ENCODE peak calls at places on chromosome 9, in five cellular contexts. One of them, this sample, is unnamed.

GRCh38 chr9:130857864-130858730 is 23.0 kb downstream of the ABL1 start:
- DNase-seq in Peyer's patch: no peak
- DNase-seq in body of pancreas: peak; percentile 25
- DNase-seq in neural progenitor cell: no peak
- DNase-seq in dorsolateral prefrontal cortex: peak; percentile 33
- DNase-seq in this sample: no peak

GRCh38 chr9:34522091-34522887 is 501 bp downstream of the ENHO start:
- DNase-seq in dorsolateral prefrontal cortex: peak; percentile 46
- DNase-seq in body of pancreas: no peak
- DNase-seq in Peyer's patch: no peak
- DNase-seq in neural progenitor cell: peak; percentile 19
- DNase-seq in this sample: no peak

GRCh38 chr9:28435456-28435855 is 862.2 kb upstream of the C9orf72 start:
- DNase-seq in neural progenitor cell: no peak
- DNase-seq in body of pancreas: no peak
- DNase-seq in dorsolateral prefrontal cortex: no peak
- DNase-seq in Peyer's patch: no peak
- DNase-seq in this sample: no peak

GRCh38 chr9:92185681-92186080 is 70.5 kb upstream of the SPTLC1 start:
- DNase-seq in neural progenitor cell: no peak
- DNase-seq in dorsolateral prefrontal cortex: no peak
- DNase-seq in body of pancreas: no peak
- DNase-seq in Peyer's patch: no peak
- DNase-seq in this sample: no peak

GRCh38 chr9:130208600-130209347 is 36.6 kb downstream of the NCS1 start:
- DNase-seq in neural progenitor cell: no peak
- DNase-seq in dorsolateral prefrontal cortex: no peak
- DNase-seq in body of pancreas: no peak
- DNase-seq in Peyer's patch: no peak
- DNase-seq in this sample: no peak

GRCh38 chr9:70578720-70579119 is 164.3 kb upstream of the KLF9 start:
- DNase-seq in neural progenitor cell: no peak
- DNase-seq in Peyer's patch: no peak
- DNase-seq in dorsolateral prefrontal cortex: no peak
- DNase-seq in body of pancreas: no peak
- DNase-seq in this sample: no peak

GRCh38 chr9:131220485-131220884 is 55.8 kb downstream of the FAM78A start:
- DNase-seq in neural progenitor cell: no peak
- DNase-seq in dorsolateral prefrontal cortex: no peak
- DNase-seq in Peyer's patch: no peak
- DNase-seq in body of pancreas: no peak
- DNase-seq in this sample: no peak

GRCh38 chr9:112582371-112582770 is 95.7 kb downstream of the KIAA1958 start:
- DNase-seq in dorsolateral prefrontal cortex: no peak
- DNase-seq in body of pancreas: no peak
- DNase-seq in Peyer's patch: no peak
- DNase-seq in neural progenitor cell: no peak
- DNase-seq in this sample: no peak

GRCh38 chr9:88949961-88950340 is 41.3 kb upstream of the S1PR3 start:
- DNase-seq in Peyer's patch: no peak
- DNase-seq in neural progenitor cell: no peak
- DNase-seq in dorsolateral prefrontal cortex: no peak
- DNase-seq in body of pancreas: no peak
- DNase-seq in this sample: no peak

GRCh38 chr9:71685394-71685793 is 82.9 kb downstream of the CEMIP2 start:
- DNase-seq in Peyer's patch: peak; percentile 35
- DNase-seq in neural progenitor cell: no peak
- DNase-seq in dorsolateral prefrontal cortex: no peak
- DNase-seq in body of pancreas: no peak
- DNase-seq in this sample: no peak

GRCh38 chr9:126148523-126148870 is 178.1 kb upstream of the MVB12B start:
- DNase-seq in dorsolateral prefrontal cortex: no peak
- DNase-seq in Peyer's patch: no peak
- DNase-seq in neural progenitor cell: no peak
- DNase-seq in body of pancreas: no peak
- DNase-seq in this sample: no peak

GRCh38 chr9:112021742-112022141 is 125.1 kb downstream of the UGCG start:
- DNase-seq in Peyer's patch: no peak
- DNase-seq in dorsolateral prefrontal cortex: no peak
- DNase-seq in neural progenitor cell: no peak
- DNase-seq in body of pancreas: no peak
- DNase-seq in this sample: no peak

GRCh38 chr9:134554750-134555655 is 86.6 kb upstream of the COL5A1 start:
- DNase-seq in neural progenitor cell: peak; percentile 40
- DNase-seq in Peyer's patch: no peak
- DNase-seq in dorsolateral prefrontal cortex: no peak
- DNase-seq in body of pancreas: no peak
- DNase-seq in this sample: no peak

GRCh38 chr9:135551031-135551430 is 5.1 kb downstream of the OBP2A start:
- DNase-seq in neural progenitor cell: no peak
- DNase-seq in dorsolateral prefrontal cortex: no peak
- DNase-seq in body of pancreas: no peak
- DNase-seq in Peyer's patch: no peak
- DNase-seq in this sample: no peak

GRCh38 chr9:37926737-37927590 is 23.0 kb upstream of the SLC25A51 start:
- DNase-seq in dorsolateral prefrontal cortex: no peak
- DNase-seq in Peyer's patch: no peak
- DNase-seq in neural progenitor cell: no peak
- DNase-seq in body of pancreas: no peak
- DNase-seq in this sample: no peak

GRCh38 chr9:77826621-77827020 is 178.5 kb upstream of the GNA14 start:
- DNase-seq in body of pancreas: no peak
- DNase-seq in neural progenitor cell: no peak
- DNase-seq in dorsolateral prefrontal cortex: no peak
- DNase-seq in Peyer's patch: no peak
- DNase-seq in this sample: no peak

GRCh38 chr9:99134893-99135341 is 30.0 kb downstream of the TGFBR1 start:
- DNase-seq in Peyer's patch: no peak
- DNase-seq in neural progenitor cell: no peak
- DNase-seq in body of pancreas: no peak
- DNase-seq in dorsolateral prefrontal cortex: no peak
- DNase-seq in this sample: no peak

GRCh38 chr9:27117489-27118135 is 8.6 kb downstream of the TEK start:
- DNase-seq in body of pancreas: peak; percentile 18
- DNase-seq in neural progenitor cell: no peak
- DNase-seq in Peyer's patch: no peak
- DNase-seq in dorsolateral prefrontal cortex: no peak
- DNase-seq in this sample: no peak

GRCh38 chr9:134689320-134690181 is 47.9 kb downstream of the COL5A1 start:
- DNase-seq in body of pancreas: peak; percentile 60
- DNase-seq in dorsolateral prefrontal cortex: peak; percentile 53
- DNase-seq in neural progenitor cell: peak; percentile 77
- DNase-seq in Peyer's patch: peak; percentile 19
- DNase-seq in this sample: peak; percentile 45

GRCh38 chr9:95477441-95477840 is 39.3 kb downstream of the PTCH1 start:
- DNase-seq in Peyer's patch: no peak
- DNase-seq in dorsolateral prefrontal cortex: peak; percentile 88
- DNase-seq in neural progenitor cell: peak; percentile 52
- DNase-seq in body of pancreas: peak; percentile 30
- DNase-seq in this sample: no peak

GRCh38 chr9:124562328-124562727 is 55.1 kb upstream of the NR5A1 start:
- DNase-seq in dorsolateral prefrontal cortex: no peak
- DNase-seq in Peyer's patch: no peak
- DNase-seq in neural progenitor cell: no peak
- DNase-seq in body of pancreas: peak; percentile 8
- DNase-seq in this sample: no peak

GRCh38 chr9:20191239-20191840 is 402.5 kb upstream of the SLC24A2 start:
- DNase-seq in Peyer's patch: no peak
- DNase-seq in dorsolateral prefrontal cortex: no peak
- DNase-seq in body of pancreas: no peak
- DNase-seq in neural progenitor cell: no peak
- DNase-seq in this sample: no peak
- TF ChIP-seq CTCF in Peyer's patch: no peak
- TF ChIP-seq CTCF in dorsolateral prefrontal cortex: no peak
- TF ChIP-seq CTCF in body of pancreas: no peak
- TF ChIP-seq CTCF in neural progenitor cell: no peak
- TF ChIP-seq CTCF in this sample: no peak

GRCh38 chr9:121593066-121593465 is 58.4 kb upstream of the DAB2IP start:
- DNase-seq in Peyer's patch: no peak
- DNase-seq in body of pancreas: no peak
- DNase-seq in dorsolateral prefrontal cortex: no peak
- DNase-seq in neural progenitor cell: no peak
- DNase-seq in this sample: no peak
- TF ChIP-seq CTCF in Peyer's patch: no peak
- TF ChIP-seq CTCF in body of pancreas: no peak
- TF ChIP-seq CTCF in dorsolateral prefrontal cortex: no peak
- TF ChIP-seq CTCF in neural progenitor cell: no peak
- TF ChIP-seq CTCF in this sample: no peak

GRCh38 chr9:100197553-100197952 is 98.5 kb downstream of the INVS start:
- DNase-seq in dorsolateral prefrontal cortex: no peak
- DNase-seq in body of pancreas: no peak
- DNase-seq in neural progenitor cell: no peak
- DNase-seq in Peyer's patch: no peak
- DNase-seq in this sample: no peak
- TF ChIP-seq CTCF in dorsolateral prefrontal cortex: no peak
- TF ChIP-seq CTCF in body of pancreas: no peak
- TF ChIP-seq CTCF in neural progenitor cell: no peak
- TF ChIP-seq CTCF in Peyer's patch: no peak
- TF ChIP-seq CTCF in this sample: no peak

DNA sequence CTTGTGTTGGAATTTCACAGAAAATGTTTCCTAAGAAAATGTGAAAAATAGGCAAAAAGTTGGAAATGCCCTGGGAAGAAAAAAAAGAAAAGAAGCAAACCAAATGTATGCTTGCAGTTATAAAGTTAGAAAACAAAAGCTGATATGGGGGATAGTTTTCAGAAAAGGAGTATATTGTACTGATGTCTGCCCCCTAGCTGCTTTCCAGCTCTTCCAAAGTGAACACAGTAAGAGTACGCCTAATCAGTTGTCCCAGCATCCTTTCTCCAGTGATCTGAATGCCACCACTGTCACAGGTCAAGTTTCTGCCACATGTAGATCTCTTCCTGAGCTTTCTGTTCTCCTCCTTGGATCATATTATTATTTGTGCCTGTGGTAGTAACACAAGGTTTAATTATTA is 5.8 kb downstream of the TYRP1 start:
- DNase-seq in dorsolateral prefrontal cortex: no peak
- DNase-seq in Peyer's patch: no peak
- DNase-seq in body of pancreas: no peak
- DNase-seq in neural progenitor cell: no peak
- DNase-seq in this sample: no peak
- TF ChIP-seq CTCF in dorsolateral prefrontal cortex: no peak
- TF ChIP-seq CTCF in Peyer's patch: no peak
- TF ChIP-seq CTCF in body of pancreas: no peak
- TF ChIP-seq CTCF in neural progenitor cell: peak; percentile 26
- TF ChIP-seq CTCF in this sample: no peak

GRCh38 chr9:19456996-19457693 is 48.3 kb downstream of the ACER2 start:
- DNase-seq in Peyer's patch: peak; percentile 45
- DNase-seq in dorsolateral prefrontal cortex: peak; percentile 54
- DNase-seq in neural progenitor cell: peak; percentile 83
- DNase-seq in body of pancreas: peak; percentile 74
- DNase-seq in this sample: no peak

GRCh38 chr9:19461135-19461534 is 52.3 kb downstream of the ACER2 start:
- DNase-seq in Peyer's patch: no peak
- DNase-seq in neural progenitor cell: no peak
- DNase-seq in body of pancreas: no peak
- DNase-seq in dorsolateral prefrontal cortex: no peak
- DNase-seq in this sample: no peak

GRCh38 chr9:19460258-19460657 is 51.4 kb downstream of the ACER2 start:
- DNase-seq in body of pancreas: no peak
- DNase-seq in neural progenitor cell: no peak
- DNase-seq in Peyer's patch: no peak
- DNase-seq in dorsolateral prefrontal cortex: no peak
- DNase-seq in this sample: no peak

GRCh38 chr9:19457694-19458009 is 48.8 kb downstream of the ACER2 start:
- DNase-seq in neural progenitor cell: no peak
- DNase-seq in Peyer's patch: no peak
- DNase-seq in dorsolateral prefrontal cortex: no peak
- DNase-seq in body of pancreas: no peak
- DNase-seq in this sample: no peak
- TF ChIP-seq CTCF in neural progenitor cell: no peak
- TF ChIP-seq CTCF in Peyer's patch: no peak
- TF ChIP-seq CTCF in dorsolateral prefrontal cortex: no peak
- TF ChIP-seq CTCF in body of pancreas: no peak
- TF ChIP-seq CTCF in this sample: no peak

DNA sequence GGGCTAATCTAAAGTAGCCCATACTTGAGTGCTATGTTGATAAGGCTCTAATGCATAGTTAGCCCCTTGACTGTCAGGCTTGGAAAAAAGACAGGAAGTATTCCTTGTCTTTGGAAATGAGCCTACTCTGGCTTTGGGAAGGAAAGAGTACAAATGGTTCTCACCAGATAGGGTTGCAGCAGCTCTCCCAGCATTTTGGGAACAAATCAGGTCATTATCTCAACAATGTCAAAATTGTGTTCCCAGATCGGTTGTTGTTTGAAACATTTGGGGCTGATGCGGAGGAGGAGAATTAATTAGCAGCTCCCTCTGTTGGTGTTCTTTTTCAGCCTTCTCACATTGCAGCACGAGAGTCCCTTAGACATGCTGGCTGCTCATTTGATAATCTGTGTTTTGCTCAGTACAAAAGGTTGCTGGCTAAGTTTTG is 294.7 kb upstream of the DMRT1 start:
- DNase-seq in body of pancreas: peak; percentile 25
- DNase-seq in neural progenitor cell: peak; percentile 66
- DNase-seq in Peyer's patch: no peak
- DNase-seq in dorsolateral prefrontal cortex: no peak
- DNase-seq in this sample: no peak
- TF ChIP-seq CTCF in body of pancreas: peak; percentile 29
- TF ChIP-seq CTCF in neural progenitor cell: peak; percentile 14
- TF ChIP-seq CTCF in Peyer's patch: peak; percentile 49
- TF ChIP-seq CTCF in dorsolateral prefrontal cortex: peak; percentile 69
- TF ChIP-seq CTCF in this sample: no peak

DNA sequence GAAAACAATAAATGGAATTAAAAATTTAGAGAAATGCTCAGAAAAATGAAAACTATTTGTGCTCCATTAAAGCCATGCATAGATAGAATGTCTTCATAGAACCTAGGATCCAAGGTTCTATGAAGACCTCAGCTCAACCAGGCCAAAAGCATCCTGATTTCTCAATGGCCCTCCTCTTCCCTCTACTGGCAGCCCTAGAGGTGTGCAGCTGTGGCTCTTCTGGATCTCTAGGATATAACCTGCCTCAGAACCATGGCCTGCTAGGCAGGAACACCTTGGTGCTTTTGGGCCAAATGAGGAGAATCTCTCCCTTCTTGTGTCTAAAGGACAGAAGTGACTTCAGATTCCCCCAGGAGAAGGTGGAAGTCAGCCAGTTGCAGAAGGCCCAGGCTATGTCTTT is 15.1 kb downstream of the IFNA1 start:
- DNase-seq in body of pancreas: peak; percentile 12
- DNase-seq in Peyer's patch: no peak
- DNase-seq in dorsolateral prefrontal cortex: peak; percentile 5
- DNase-seq in neural progenitor cell: peak; percentile 54
- DNase-seq in this sample: no peak
- TF ChIP-seq CTCF in body of pancreas: no peak
- TF ChIP-seq CTCF in Peyer's patch: peak; percentile 51
- TF ChIP-seq CTCF in dorsolateral prefrontal cortex: peak; percentile 71
- TF ChIP-seq CTCF in neural progenitor cell: peak; percentile 67
- TF ChIP-seq CTCF in this sample: no peak

This sample was measured in omental fat pad.